ENCODE peak calls at places on chromosomes 11 and 22, in five cellular contexts. L, V, X, I and Y are unnamed samples.

GRCh38 chr22:19980766-19981165 is 35.9 kb downstream of the ARVCF start:
- DNase-seq in X (no peak), I (no peak), V (no peak), L (no peak), Y (no peak)

GRCh38 chr11:37449146-37449545 is 851.1 kb upstream of the RAG2 start:
- DNase-seq in X (no peak), I (no peak), L (no peak), V (no peak), Y (no peak)

GRCh38 chr11:118565062-118565461 is 669 bp downstream of the IFT46 start:
- DNase-seq in X (no peak), I (no peak), V (no peak), L (no peak), Y (no peak)

GRCh38 chr11:83656931-83657330 is 370.8 kb upstream of the CCDC90B start:
- DNase-seq in V (no peak), I (no peak), X (no peak), L (no peak), Y (no peak)

GRCh38 chr11:67302571-67303131 is 679 bp upstream of the SSH3 start:
- DNase-seq in I (no peak), X (no peak), L (no peak), V (peak; percentile 69), Y (peak; percentile 62)

GRCh38 chr11:3929689-3930088 is 74.2 kb downstream of the STIM1 start:
- DNase-seq in X (no peak), V (no peak), I (no peak), L (no peak), Y (no peak)

GRCh38 chr11:70090989-70091388 is 12.9 kb downstream of the ANO1 start:
- DNase-seq in X (no peak), I (no peak), V (no peak), L (no peak), Y (no peak)

GRCh38 chr22:30262917-30263741 is 3.5 kb downstream of the OSM start:
- DNase-seq in V (peak; percentile 81), X (no peak), L (no peak), I (peak; percentile 57), Y (peak; percentile 80)

GRCh38 chr11:33877029-33877428 is 14.8 kb downstream of the LMO2 start:
- DNase-seq in L (no peak), V (no peak), I (no peak), X (no peak), Y (no peak)

GRCh38 chr11:86617502-86617901 is 54.9 kb downstream of the ME3 start:
- DNase-seq in L (no peak), X (no peak), I (no peak), V (no peak), Y (no peak)
- TF ChIP-seq POLR2AphosphoS5 in L (no peak), X (no peak), I (no peak), V (no peak), Y (no peak)

GRCh38 chr22:39256979-39257378 is 12.2 kb upstream of the PDGFB start:
- DNase-seq in V (no peak), I (no peak), X (no peak), L (no peak), Y (no peak)
- H3K27ac ChIP-seq in V (no peak overlapping the region), I (no peak overlapping the region), X (no peak overlapping the region), L (no peak overlapping the region), Y (no peak overlapping the region)

DNA sequence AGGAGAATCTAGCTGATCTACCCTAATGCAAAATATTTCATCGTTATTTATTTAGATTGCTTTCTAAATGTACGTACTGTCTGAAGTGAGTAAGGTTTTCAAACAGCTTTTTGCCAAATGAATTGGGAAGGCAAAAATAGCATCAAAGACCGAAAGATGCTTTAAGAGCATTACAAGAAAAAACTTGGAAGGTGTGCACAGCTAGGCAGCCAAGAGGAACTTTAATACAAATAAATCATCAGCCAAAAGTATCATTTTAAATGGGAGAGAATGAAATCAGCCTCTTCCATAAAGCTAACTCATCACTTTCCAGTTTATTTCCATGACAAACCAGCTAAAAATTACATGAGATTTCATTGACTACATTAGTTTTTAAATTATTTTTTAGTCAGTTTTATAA is 30.2 kb upstream of the CFAP300 start:
- DNase-seq in L (no peak), V (no peak), X (no peak), I (no peak), Y (no peak)
- TF ChIP-seq POLR2AphosphoS5 in L (no peak), V (no peak), X (no peak), I (no peak), Y (no peak)

GRCh38 chr11:10319691-10320090 is 14.8 kb downstream of the ADM start:
- DNase-seq in L (no peak), X (no peak), V (no peak), I (no peak), Y (no peak)

GRCh38 chr11:10317776-10318526 is 13.1 kb downstream of the ADM start:
- DNase-seq in V (no peak), I (no peak), L (no peak), X (no peak), Y (no peak)

GRCh38 chr11:10322401-10322800 is 17.5 kb downstream of the ADM start:
- DNase-seq in X (no peak), V (no peak), I (peak; percentile 46), L (no peak), Y (no peak)

GRCh38 chr11:10318527-10318802 is 13.6 kb downstream of the ADM start:
- DNase-seq in I (no peak), L (no peak), V (peak; percentile 54), X (no peak), Y (no peak)

DNA sequence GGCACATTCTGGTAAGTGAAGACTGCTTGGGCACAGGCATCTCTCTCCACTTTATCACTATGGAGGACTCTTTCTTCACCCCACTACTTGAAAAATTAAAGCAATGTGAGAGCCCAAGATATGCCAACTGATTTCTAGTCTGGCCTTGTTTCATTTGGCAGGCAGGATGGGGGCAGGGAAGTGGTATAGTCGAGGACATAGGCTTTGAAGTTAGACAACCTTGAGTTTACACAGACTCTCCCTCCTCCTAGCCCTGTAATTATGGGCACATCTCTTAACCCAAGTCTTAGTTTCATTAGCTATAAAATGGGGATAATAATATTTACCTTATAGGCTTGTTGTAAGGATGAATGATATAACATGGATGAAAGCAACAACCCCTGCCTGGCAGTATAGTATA is 15.3 kb downstream of the ADM start:
- DNase-seq in I (no peak), L (no peak), X (no peak), V (no peak), Y (no peak)
- H3K27ac ChIP-seq in I (no peak overlapping the region), L (no peak overlapping the region), X (peak overlapping the region; percentile 90), V (no peak overlapping the region), Y (no peak overlapping the region)

GRCh38 chr22:36288571-36289405 is 35.9 kb downstream of the APOL1 start:
- DNase-seq in V (no peak), L (no peak), X (no peak), I (no peak), Y (no peak)
- TF ChIP-seq POLR2AphosphoS5 in V (no peak), L (no peak), X (no peak), I (no peak), Y (no peak)

GRCh38 chr11:95307310-95307709 is 76.3 kb upstream of the SESN3 start:
- DNase-seq in L (no peak), V (no peak), X (no peak), I (no peak), Y (no peak)
- H3K27ac ChIP-seq in L (no peak overlapping the region), V (no peak overlapping the region), X (no peak overlapping the region), I (no peak overlapping the region), Y (no peak overlapping the region)